ENCODE peak calls at places on chromosomes 13 and 19, in seven cellular contexts. Q, B, E, J, Z, I and L are unnamed samples.

GRCh38 chr13:89687066-89687465 is 1660.4 kb upstream of the MIR17HG start:
- DNase-seq in Q (no peak), B (no peak), E (no peak), J (no peak), Z (no peak), I (no peak), L (no peak)

GRCh38 chr13:56953965-56954364 is 186.8 kb upstream of the PRR20A start:
- DNase-seq in Q (no peak), B (no peak), E (no peak), J (peak), Z (no peak), I (no peak), L (peak)

GRCh38 chr19:48394331-48395169 is 1.1 kb downstream of the GRIN2D start:
- DNase-seq in Q (no peak), B (peak), E (no peak), J (no peak), Z (no peak), I (no peak), L (no peak)

GRCh38 chr19:30063184-30064020 is 121.4 kb downstream of the URI1 start:
- DNase-seq in Q (no peak), B (no peak), E (no peak), J (no peak), Z (no peak), I (no peak), L (no peak)

GRCh38 chr13:87093399-87093798 is 577.8 kb upstream of the SLITRK5 start:
- DNase-seq in Q (no peak), B (no peak), E (no peak), J (no peak), Z (no peak), I (no peak), L (no peak)

GRCh38 chr13:20465218-20465879 is 60.3 kb downstream of the CRYL1 start:
- DNase-seq in Q (no peak), B (no peak), E (no peak), J (peak), Z (no peak), I (no peak), L (peak)

GRCh38 chr13:104487006-104487405 is 1420.8 kb upstream of the SLC10A2 start:
- DNase-seq in Q (no peak), B (no peak), E (no peak), J (no peak), Z (no peak), I (no peak), L (no peak)

GRCh38 chr13:85503797-85504196 is 295.4 kb downstream of the SLITRK6 start:
- DNase-seq in Q (no peak), B (no peak), E (no peak), J (peak), Z (no peak), I (no peak), L (peak)

GRCh38 chr13:80408270-80408669 is 67.3 kb upstream of the SPRY2 start:
- DNase-seq in Q (no peak), B (peak), E (no peak), J (no peak), Z (peak), I (no peak), L (no peak)

GRCh38 chr19:34474233-34474989 is 7.1 kb upstream of the WTIP start:
- DNase-seq in Q (no peak), B (no peak), E (no peak), J (peak), Z (no peak), I (no peak), L (no peak)

GRCh38 chr19:54518844-54519243 is 16.2 kb downstream of the LAIR2 start:
- DNase-seq in Q (no peak), B (no peak), E (no peak), J (no peak), Z (peak), I (no peak), L (peak)

GRCh38 chr13:37905736-37906135 is 36.2 kb upstream of the TRPC4 start:
- DNase-seq in Q (no peak), B (no peak), E (no peak), J (no peak), Z (no peak), I (no peak), L (no peak)

GRCh38 chr13:25992076-25992475 is 59.7 kb downstream of the SHISA2 start:
- DNase-seq in Q (no peak), B (no peak), E (no peak), J (no peak), Z (no peak), I (no peak), L (no peak)

GRCh38 chr19:940591-941291 is 14.9 kb downstream of the ARID3A start:
- DNase-seq in Q (peak), B (peak), E (no peak), J (peak), Z (peak), I (peak), L (peak)

GRCh38 chr19:47507031-47507430 is 7.8 kb downstream of the NAPA start:
- DNase-seq in Q (no peak), B (peak), E (peak), J (no peak), Z (no peak), I (no peak), L (no peak)

GRCh38 chr19:21947775-21948174 is 63.0 kb downstream of the ZNF208 start:
- DNase-seq in Q (no peak), B (no peak), E (no peak), J (peak), Z (peak), I (no peak), L (peak)

GRCh38 chr19:53906211-53907192 is 2.6 kb upstream of the CACNG7 start:
- DNase-seq in Q (peak), B (peak), E (peak), J (peak), Z (no peak), I (no peak), L (peak)

GRCh38 chr19:39100500-39101166 is 16.5 kb downstream of the ACP7 start:
- DNase-seq in Q (no peak), B (no peak), E (no peak), J (no peak), Z (no peak), I (no peak), L (no peak)

GRCh38 chr19:39411006-39411831 is 1.2 kb upstream of the PLEKHG2 start:
- DNase-seq in Q (no peak), B (no peak), E (peak), J (peak), Z (peak), I (no peak), L (peak)

GRCh38 chr19:46678110-46678732 is 17.2 kb upstream of the DACT3 start:
- DNase-seq in Q (no peak), B (no peak), E (no peak), J (peak), Z (peak), I (no peak), L (peak)

GRCh38 chr19:2253106-2254051 is 2.8 kb downstream of the JSRP1 start:
- DNase-seq in Q (no peak), B (peak), E (no peak), J (no peak), Z (peak), I (no peak), L (no peak)
- TF ChIP-seq CTCF in Q (no peak), B (no peak), E (peak), J (no peak), Z (peak), I (peak), L (no peak)

DNA sequence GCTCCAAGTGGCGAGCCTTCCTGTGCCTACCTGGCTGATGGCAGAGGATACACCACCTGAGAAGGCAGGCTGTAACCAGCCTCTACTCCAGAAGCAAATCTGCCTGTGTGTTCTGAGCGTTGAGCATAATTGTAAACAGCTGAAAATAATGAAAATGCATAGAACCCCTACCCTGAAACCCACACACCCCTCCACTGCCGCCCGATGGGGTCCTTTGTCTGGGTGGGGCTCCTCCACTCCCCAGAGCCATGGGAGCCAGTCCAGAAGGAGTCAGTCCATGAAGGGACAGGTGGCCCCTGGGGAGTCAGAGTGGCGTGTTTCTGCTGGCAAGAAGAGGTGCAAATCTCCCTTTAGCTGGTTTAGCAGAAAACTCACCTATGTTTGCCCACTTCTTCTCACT is 8.0 kb upstream of the SOX1 start:
- DNase-seq in Q (no peak), B (no peak), E (no peak), J (no peak), Z (no peak), I (no peak), L (no peak)
- TF ChIP-seq CTCF in Q (no peak), B (no peak), E (no peak), J (no peak), Z (no peak), I (no peak), L (no peak)

GRCh38 chr13:95608640-95609280 is 35.7 kb downstream of the DZIP1 start:
- DNase-seq in Q (no peak), B (no peak), E (no peak), J (peak), Z (peak), I (no peak), L (peak)

GRCh38 chr13:95615539-95615938 is 29.0 kb downstream of the DZIP1 start:
- DNase-seq in Q (no peak), B (no peak), E (no peak), J (no peak), Z (no peak), I (no peak), L (no peak)

GRCh38 chr13:95620498-95621140 is 23.9 kb downstream of the DZIP1 start:
- DNase-seq in Q (no peak), B (no peak), E (no peak), J (no peak), Z (no peak), I (no peak), L (no peak)

DNA sequence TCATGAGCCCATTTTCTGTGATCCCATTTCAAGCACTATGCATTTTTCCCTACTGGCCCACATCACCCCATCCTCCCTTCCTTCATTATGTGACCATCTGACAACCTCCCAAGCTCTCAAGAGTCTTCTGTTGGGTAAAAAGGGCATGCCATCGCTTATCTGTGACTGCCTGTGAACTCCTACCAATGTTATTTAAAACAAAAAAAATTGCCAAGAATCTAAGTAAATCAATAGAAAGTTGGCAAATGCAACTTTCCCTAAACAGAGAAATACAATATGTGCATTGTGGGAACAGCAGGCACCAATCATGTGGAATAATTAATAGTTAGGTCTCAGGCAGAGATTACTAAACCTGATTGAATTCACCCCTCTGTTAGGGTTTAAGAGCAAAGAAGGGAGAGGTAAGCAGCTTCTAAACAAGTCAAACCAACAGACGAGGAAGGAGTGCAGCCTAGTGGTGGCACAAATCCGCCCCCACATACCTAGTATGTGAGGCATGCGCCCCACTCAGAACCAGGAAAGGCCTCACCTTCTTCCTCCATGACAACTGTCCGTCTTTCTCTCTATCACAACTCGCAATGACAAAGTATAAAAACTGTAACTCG is 29.8 kb downstream of the DZIP1 start:
- DNase-seq in Q (no peak), B (no peak), E (no peak), J (peak), Z (no peak), I (no peak), L (peak)
- TF ChIP-seq CTCF in Q (no peak), B (no peak), E (no peak), J (no peak), Z (no peak), I (no peak), L (peak)

GRCh38 chr19:3178973-3179738 is 587 bp downstream of the S1PR4 start:
- DNase-seq in Q (no peak), B (peak), E (no peak), J (no peak), Z (peak), I (no peak), L (no peak)
- TF ChIP-seq CTCF in Q (no peak), B (no peak), E (no peak), J (no peak), Z (no peak), I (no peak), L (no peak)